ENCODE peak calls at places on chromosomes 4 and X, in four cellular contexts. One of them, this sample, is unnamed.

GRCh38 chr4:56723201-56723605 is 42.1 kb upstream of the HOPX start:
- DNase-seq in NCI-H82: no peak
- DNase-seq in activated CD4-positive, alpha-beta T cell treated with anti-CD3 and anti-CD28 coated beads, Interleukin-2, amount 10 ng/mL, durations not matched to agents 7 days and 5 days: peak
- DNase-seq in HEK293T: no peak
- DNase-seq in this sample: no peak

GRCh38 chr4:153518001-153518400 is 51.8 kb downstream of the TMEM131L start:
- DNase-seq in NCI-H82: no peak
- DNase-seq in activated CD4-positive, alpha-beta T cell treated with anti-CD3 and anti-CD28 coated beads, Interleukin-2, amount 10 ng/mL, durations not matched to agents 7 days and 5 days: no peak
- DNase-seq in HEK293T: no peak
- DNase-seq in this sample: no peak

GRCh38 chrX:155048997-155049619 is 21.8 kb downstream of the CMC4 start:
- DNase-seq in NCI-H82: peak
- DNase-seq in activated CD4-positive, alpha-beta T cell treated with anti-CD3 and anti-CD28 coated beads, Interleukin-2, amount 10 ng/mL, durations not matched to agents 7 days and 5 days: peak
- DNase-seq in HEK293T: peak
- DNase-seq in this sample: peak

GRCh38 chr4:162952232-162952631 is 214.5 kb downstream of the NAF1 start:
- DNase-seq in NCI-H82: no peak
- DNase-seq in activated CD4-positive, alpha-beta T cell treated with anti-CD3 and anti-CD28 coated beads, Interleukin-2, amount 10 ng/mL, durations not matched to agents 7 days and 5 days: no peak
- DNase-seq in HEK293T: no peak
- DNase-seq in this sample: no peak

GRCh38 chr4:76532810-76533209 is 97.8 kb downstream of the SHROOM3 start:
- DNase-seq in NCI-H82: no peak
- DNase-seq in activated CD4-positive, alpha-beta T cell treated with anti-CD3 and anti-CD28 coated beads, Interleukin-2, amount 10 ng/mL, durations not matched to agents 7 days and 5 days: no peak
- DNase-seq in HEK293T: no peak
- DNase-seq in this sample: no peak

GRCh38 chr4:61200195-61200990 is at the start of gene ADGRL3:
- DNase-seq in NCI-H82: peak
- DNase-seq in activated CD4-positive, alpha-beta T cell treated with anti-CD3 and anti-CD28 coated beads, Interleukin-2, amount 10 ng/mL, durations not matched to agents 7 days and 5 days: no peak
- DNase-seq in HEK293T: peak
- DNase-seq in this sample: no peak

GRCh38 chr4:186739802-186740434 is 16.3 kb upstream of the FAT1 start:
- DNase-seq in NCI-H82: peak
- DNase-seq in activated CD4-positive, alpha-beta T cell treated with anti-CD3 and anti-CD28 coated beads, Interleukin-2, amount 10 ng/mL, durations not matched to agents 7 days and 5 days: no peak
- DNase-seq in HEK293T: no peak
- DNase-seq in this sample: no peak

GRCh38 chr4:122665148-122665547 is 44.3 kb upstream of the IL21 start:
- DNase-seq in NCI-H82: no peak
- DNase-seq in activated CD4-positive, alpha-beta T cell treated with anti-CD3 and anti-CD28 coated beads, Interleukin-2, amount 10 ng/mL, durations not matched to agents 7 days and 5 days: no peak
- DNase-seq in HEK293T: no peak
- DNase-seq in this sample: no peak

GRCh38 chr4:5371415-5372190 is 320.3 kb downstream of the STK32B start:
- DNase-seq in NCI-H82: no peak
- DNase-seq in activated CD4-positive, alpha-beta T cell treated with anti-CD3 and anti-CD28 coated beads, Interleukin-2, amount 10 ng/mL, durations not matched to agents 7 days and 5 days: no peak
- DNase-seq in HEK293T: no peak
- DNase-seq in this sample: no peak

GRCh38 chrX:21757960-21758359 is at the start of gene SMPX:
- DNase-seq in NCI-H82: no peak
- DNase-seq in activated CD4-positive, alpha-beta T cell treated with anti-CD3 and anti-CD28 coated beads, Interleukin-2, amount 10 ng/mL, durations not matched to agents 7 days and 5 days: no peak
- DNase-seq in HEK293T: no peak
- DNase-seq in this sample: no peak

GRCh38 chrX:69222103-69223090 is 57.1 kb upstream of the PJA1 start:
- DNase-seq in NCI-H82: peak
- DNase-seq in activated CD4-positive, alpha-beta T cell treated with anti-CD3 and anti-CD28 coated beads, Interleukin-2, amount 10 ng/mL, durations not matched to agents 7 days and 5 days: peak
- DNase-seq in HEK293T: peak
- DNase-seq in this sample: peak

GRCh38 chr4:146522862-146523205 is 1.1 kb upstream of the SLC10A7 start:
- DNase-seq in NCI-H82: no peak
- DNase-seq in activated CD4-positive, alpha-beta T cell treated with anti-CD3 and anti-CD28 coated beads, Interleukin-2, amount 10 ng/mL, durations not matched to agents 7 days and 5 days: peak
- DNase-seq in HEK293T: peak
- DNase-seq in this sample: peak

GRCh38 chrX:16822723-16823122 is 36.5 kb downstream of the TXLNG start:
- DNase-seq in NCI-H82: no peak
- DNase-seq in activated CD4-positive, alpha-beta T cell treated with anti-CD3 and anti-CD28 coated beads, Interleukin-2, amount 10 ng/mL, durations not matched to agents 7 days and 5 days: no peak
- DNase-seq in HEK293T: no peak
- DNase-seq in this sample: no peak

GRCh38 chr4:7771056-7771455 is 168.6 kb downstream of the AFAP1 start:
- DNase-seq in NCI-H82: no peak
- DNase-seq in activated CD4-positive, alpha-beta T cell treated with anti-CD3 and anti-CD28 coated beads, Interleukin-2, amount 10 ng/mL, durations not matched to agents 7 days and 5 days: peak
- DNase-seq in HEK293T: no peak
- DNase-seq in this sample: peak

GRCh38 chr4:81905966-81906365 is 434.3 kb upstream of the RASGEF1B start:
- DNase-seq in NCI-H82: no peak
- DNase-seq in activated CD4-positive, alpha-beta T cell treated with anti-CD3 and anti-CD28 coated beads, Interleukin-2, amount 10 ng/mL, durations not matched to agents 7 days and 5 days: no peak
- DNase-seq in HEK293T: no peak
- DNase-seq in this sample: no peak

GRCh38 chrX:115561605-115562491 is 874 bp downstream of the PLS3 start:
- DNase-seq in NCI-H82: peak
- DNase-seq in activated CD4-positive, alpha-beta T cell treated with anti-CD3 and anti-CD28 coated beads, Interleukin-2, amount 10 ng/mL, durations not matched to agents 7 days and 5 days: no peak
- DNase-seq in HEK293T: peak
- DNase-seq in this sample: no peak

GRCh38 chr4:76950052-76950845 is 697 bp downstream of the SEPTIN11 start:
- DNase-seq in NCI-H82: peak
- DNase-seq in activated CD4-positive, alpha-beta T cell treated with anti-CD3 and anti-CD28 coated beads, Interleukin-2, amount 10 ng/mL, durations not matched to agents 7 days and 5 days: peak
- DNase-seq in HEK293T: peak
- DNase-seq in this sample: peak

GRCh38 chr4:151205722-151206121 is 71.2 kb upstream of the PRSS48 start:
- DNase-seq in NCI-H82: no peak
- DNase-seq in activated CD4-positive, alpha-beta T cell treated with anti-CD3 and anti-CD28 coated beads, Interleukin-2, amount 10 ng/mL, durations not matched to agents 7 days and 5 days: no peak
- DNase-seq in HEK293T: no peak
- DNase-seq in this sample: no peak

GRCh38 chrX:18464500-18464899 is 39.1 kb downstream of the CDKL5 start:
- DNase-seq in NCI-H82: no peak
- DNase-seq in activated CD4-positive, alpha-beta T cell treated with anti-CD3 and anti-CD28 coated beads, Interleukin-2, amount 10 ng/mL, durations not matched to agents 7 days and 5 days: no peak
- DNase-seq in HEK293T: no peak
- DNase-seq in this sample: no peak

GRCh38 chr4:151227731-151228130 is 49.2 kb upstream of the PRSS48 start:
- DNase-seq in NCI-H82: no peak
- DNase-seq in activated CD4-positive, alpha-beta T cell treated with anti-CD3 and anti-CD28 coated beads, Interleukin-2, amount 10 ng/mL, durations not matched to agents 7 days and 5 days: no peak
- DNase-seq in HEK293T: no peak
- DNase-seq in this sample: no peak

GRCh38 chr4:185958094-185958493 is 110.9 kb upstream of the TLR3 start:
- DNase-seq in NCI-H82: no peak
- DNase-seq in activated CD4-positive, alpha-beta T cell treated with anti-CD3 and anti-CD28 coated beads, Interleukin-2, amount 10 ng/mL, durations not matched to agents 7 days and 5 days: no peak
- DNase-seq in HEK293T: no peak
- DNase-seq in this sample: no peak

GRCh38 chrX:154370300-154370881 is 4.0 kb downstream of the FLNA start:
- DNase-seq in NCI-H82: peak
- DNase-seq in activated CD4-positive, alpha-beta T cell treated with anti-CD3 and anti-CD28 coated beads, Interleukin-2, amount 10 ng/mL, durations not matched to agents 7 days and 5 days: no peak
- DNase-seq in HEK293T: no peak
- DNase-seq in this sample: no peak

GRCh38 chr4:158912390-158913175 is 143.8 kb downstream of the FNIP2 start:
- DNase-seq in NCI-H82: no peak
- DNase-seq in activated CD4-positive, alpha-beta T cell treated with anti-CD3 and anti-CD28 coated beads, Interleukin-2, amount 10 ng/mL, durations not matched to agents 7 days and 5 days: no peak
- DNase-seq in HEK293T: no peak
- DNase-seq in this sample: no peak

GRCh38 chrX:135308345-135308855 is 880 bp upstream of the ETDC start:
- DNase-seq in NCI-H82: peak
- DNase-seq in activated CD4-positive, alpha-beta T cell treated with anti-CD3 and anti-CD28 coated beads, Interleukin-2, amount 10 ng/mL, durations not matched to agents 7 days and 5 days: no peak
- DNase-seq in HEK293T: no peak
- DNase-seq in this sample: no peak

GRCh38 chr4:2340272-2341061 is 78.0 kb downstream of the ZFYVE28 start:
- DNase-seq in NCI-H82: no peak
- DNase-seq in activated CD4-positive, alpha-beta T cell treated with anti-CD3 and anti-CD28 coated beads, Interleukin-2, amount 10 ng/mL, durations not matched to agents 7 days and 5 days: peak
- DNase-seq in HEK293T: no peak
- DNase-seq in this sample: no peak

GRCh38 chr4:100632163-100632562 is 114.3 kb upstream of the EMCN start:
- DNase-seq in NCI-H82: no peak
- DNase-seq in activated CD4-positive, alpha-beta T cell treated with anti-CD3 and anti-CD28 coated beads, Interleukin-2, amount 10 ng/mL, durations not matched to agents 7 days and 5 days: no peak
- DNase-seq in HEK293T: no peak
- DNase-seq in this sample: no peak

GRCh38 chr4:57219389-57219890 is 109.3 kb upstream of the IGFBP7 start:
- DNase-seq in NCI-H82: peak
- DNase-seq in activated CD4-positive, alpha-beta T cell treated with anti-CD3 and anti-CD28 coated beads, Interleukin-2, amount 10 ng/mL, durations not matched to agents 7 days and 5 days: no peak
- DNase-seq in HEK293T: no peak
- DNase-seq in this sample: no peak

GRCh38 chr4:43496188-43496587 is 603.7 kb downstream of the GRXCR1 start:
- DNase-seq in NCI-H82: no peak
- DNase-seq in activated CD4-positive, alpha-beta T cell treated with anti-CD3 and anti-CD28 coated beads, Interleukin-2, amount 10 ng/mL, durations not matched to agents 7 days and 5 days: no peak
- DNase-seq in HEK293T: no peak
- DNase-seq in this sample: no peak